ENCODE peak calls at places on chromosomes 1 and 21, in seven cellular contexts. Z is hepatocyte; N is HEK293T; O is T follicular helper cell; G is stimulated activated CD8-positive, alpha-beta memory T cell treated with anti-CD3 and anti-CD28 coated beads, Interleukin-4, amount 100 ng/mL, for 4 hours; S is T-helper 1 cell; W is psoas muscle. P is an unnamed sample.

GRCh38 chr1:14889937-14890440 is 263.6 kb upstream of the TMEM51 start:
- DNase-seq in S (no peak), W (no peak), N (no peak), Z (no peak), G (no peak), O (no peak), P (no peak)

GRCh38 chr1:179298952-179299351 is 5.4 kb downstream of the SOAT1 start:
- DNase-seq in N (no peak), Z (no peak), G (no peak), S (peak; percentile 19), O (peak; percentile 39), W (no peak), P (no peak)

GRCh38 chr1:63951076-63951946 is 177.5 kb downstream of the ROR1 start:
- DNase-seq in G (no peak), O (no peak), S (no peak), Z (no peak), N (no peak), W (no peak), P (no peak)

GRCh38 chr1:107954121-107954520 is 10.9 kb downstream of the VAV3 start:
- DNase-seq in O (no peak), S (no peak), Z (no peak), W (no peak), N (no peak), G (no peak), P (no peak)

GRCh38 chr1:170664828-170665617 is 1.1 kb downstream of the PRRX1 start:
- DNase-seq in O (no peak), G (no peak), N (peak; percentile 34), S (no peak), Z (peak; percentile 47), W (peak; percentile 63), P (no peak)

GRCh38 chr1:24351918-24352637 is 32.9 kb downstream of the GRHL3 start:
- DNase-seq in W (no peak), Z (peak; percentile 37), N (no peak), O (no peak), G (no peak), S (no peak), P (no peak)

GRCh38 chr1:86757272-86757984 is 53.1 kb downstream of the SH3GLB1 start:
- DNase-seq in Z (peak; percentile 39), N (no peak), O (no peak), S (no peak), W (no peak), G (no peak), P (no peak)

GRCh38 chr21:46320331-46320801 is 3.3 kb downstream of the C21orf58 start:
- DNase-seq in S (no peak), G (no peak), O (no peak), Z (no peak), W (no peak), N (peak; percentile 10), P (no peak)

GRCh38 chr1:21005840-21006239 is 170.9 kb downstream of the EIF4G3 start:
- DNase-seq in Z (no peak), N (no peak), G (no peak), W (no peak), O (no peak), S (no peak), P (no peak)

GRCh38 chr21:42455196-42455595 is 40.8 kb downstream of the RSPH1 start:
- DNase-seq in N (no peak), W (no peak), S (no peak), Z (no peak), O (no peak), G (no peak), P (no peak)

GRCh38 chr1:114105401-114105979 is 48.2 kb downstream of the SYT6 start:
- DNase-seq in N (peak; percentile 40), Z (peak; percentile 45), S (no peak), O (no peak), G (no peak), W (no peak), P (no peak)

GRCh38 chr1:59156526-59157196 is 140.2 kb upstream of the FGGY start:
- DNase-seq in N (no peak), S (no peak), O (no peak), W (no peak), G (no peak), Z (peak; percentile 38), P (no peak)

GRCh38 chr1:27601771-27602509 is 2.0 kb downstream of the AHDC1 start:
- DNase-seq in W (peak; percentile 64), O (no peak), S (no peak), Z (peak; percentile 60), G (no peak), N (no peak), P (no peak)

GRCh38 chr1:15123298-15123697 is 30.2 kb upstream of the TMEM51 start:
- DNase-seq in W (no peak), Z (no peak), S (no peak), O (no peak), G (no peak), N (no peak), P (no peak)

GRCh38 chr1:109786531-109787021 is 22.9 kb upstream of the EPS8L3 start:
- DNase-seq in W (no peak), G (no peak), Z (peak; percentile 57), N (no peak), S (no peak), O (no peak), P (no peak)

GRCh38 chr1:240732390-240732789 is 120.4 kb upstream of the GREM2 start:
- DNase-seq in W (no peak), N (peak; percentile 74), O (no peak), Z (peak; percentile 79), G (no peak), S (no peak), P (no peak)